ENCODE peak calls at places on chromosomes 13 and 19, in eight cellular contexts. H is AG04450, P is mucosa of descending colon, W is transverse colon, T is BE2C, Z is breast epithelium, R is choroid plexus epithelial cell, E is AG10803. A is an unnamed sample.

GRCh38 chr19:28137772-28138171 is 1075.2 kb downstream of the UQCRFS1 start:
- DNase-seq in H (no peak), P (no peak), W (no peak), T (no peak), Z (no peak), R (no peak), E (no peak), A (no peak)

GRCh38 chr13:41428155-41428554 is 29.2 kb upstream of the RGCC start:
- DNase-seq in H (no peak), P (no peak), W (no peak), T (no peak), Z (no peak), R (no peak), E (no peak), A (peak)

GRCh38 chr13:94860981-94861407 is 148.6 kb upstream of the SOX21 start:
- DNase-seq in H (no peak), P (peak), W (no peak), T (no peak), Z (no peak), R (peak), E (peak), A (peak)

GRCh38 chr13:76425930-76426329 is 460.3 kb downstream of the KCTD12 start:
- DNase-seq in H (peak), P (peak), W (no peak), T (no peak), Z (no peak), R (peak), E (peak), A (peak)

GRCh38 chr13:49454388-49455015 is 10.4 kb downstream of the SETDB2 start:
- DNase-seq in H (peak), P (no peak), W (no peak), T (no peak), Z (no peak), R (peak), E (peak), A (peak)

GRCh38 chr19:34353546-34353945 is 11.4 kb upstream of the GPI start:
- DNase-seq in H (no peak), P (no peak), W (no peak), T (no peak), Z (no peak), R (no peak), E (no peak), A (no peak)

GRCh38 chr13:42113478-42113877 is 65.0 kb downstream of the DGKH start:
- DNase-seq in H (no peak), P (no peak), W (no peak), T (peak), Z (no peak), R (no peak), E (no peak), A (no peak)

GRCh38 chr19:58407658-58408151 is 744 bp upstream of the ZNF584 start:
- DNase-seq in H (no peak), P (no peak), W (no peak), T (no peak), Z (no peak), R (peak), E (no peak), A (no peak)

GRCh38 chr13:53150568-53150967 is 122.0 kb downstream of the OLFM4 start:
- DNase-seq in H (no peak), P (no peak), W (no peak), T (no peak), Z (no peak), R (no peak), E (no peak), A (no peak)

GRCh38 chr13:42369071-42369795 is 97.3 kb downstream of the AKAP11 start:
- DNase-seq in H (no peak), P (no peak), W (no peak), T (no peak), Z (no peak), R (no peak), E (no peak), A (no peak)

GRCh38 chr19:55160128-55160985 is 2.8 kb upstream of the TNNI3 start:
- DNase-seq in H (no peak), P (peak), W (peak), T (peak), Z (peak), R (peak), E (peak), A (peak)

GRCh38 chr13:106378263-106378662 is 157.2 kb downstream of the EFNB2 start:
- DNase-seq in H (no peak), P (no peak), W (no peak), T (no peak), Z (no peak), R (no peak), E (no peak), A (no peak)

GRCh38 chr19:52188822-52189744 is 769 bp upstream of the PPP2R1A start:
- DNase-seq in H (peak), P (peak), W (no peak), T (peak), Z (peak), R (no peak), E (no peak), A (no peak)

GRCh38 chr13:25874907-25875306 is 176.9 kb downstream of the SHISA2 start:
- DNase-seq in H (no peak), P (peak), W (peak), T (no peak), Z (no peak), R (no peak), E (no peak), A (no peak)

GRCh38 chr19:37565370-37565669 is 29.3 kb downstream of the ZNF571 start:
- DNase-seq in H (no peak), P (no peak), W (no peak), T (no peak), Z (no peak), R (no peak), E (no peak), A (no peak)

GRCh38 chr19:29329460-29330134 is 116.6 kb upstream of the UQCRFS1 start:
- DNase-seq in H (no peak), P (no peak), W (no peak), T (no peak), Z (no peak), R (no peak), E (peak), A (no peak)

GRCh38 chr13:35990196-35990595 is 141.0 kb downstream of the DCLK1 start:
- DNase-seq in H (no peak), P (no peak), W (no peak), T (no peak), Z (no peak), R (no peak), E (no peak), A (no peak)

GRCh38 chr13:102945324-102945815 is 99.5 kb downstream of the ERCC5 start:
- DNase-seq in H (no peak), P (no peak), W (no peak), T (no peak), Z (no peak), R (no peak), E (no peak), A (no peak)

GRCh38 chr13:28539625-28540286 is 44.8 kb upstream of the FLT1 start:
- DNase-seq in H (no peak), P (no peak), W (no peak), T (no peak), Z (no peak), R (no peak), E (no peak), A (no peak)

GRCh38 chr19:42066075-42066754 is 3.8 kb downstream of the GRIK5 start:
- DNase-seq in H (no peak), P (no peak), W (no peak), T (peak), Z (no peak), R (peak), E (no peak), A (peak)

GRCh38 chr13:38866649-38867048 is 124.0 kb downstream of the STOML3 start:
- DNase-seq in H (no peak), P (peak), W (no peak), T (no peak), Z (no peak), R (peak), E (no peak), A (no peak)

GRCh38 chr19:21750586-21751128 is 16.7 kb downstream of the ZNF100 start:
- DNase-seq in H (no peak), P (no peak), W (no peak), T (no peak), Z (no peak), R (no peak), E (no peak), A (no peak)

GRCh38 chr19:48918801-48919247 is 14.7 kb upstream of the DHDH start:
- DNase-seq in H (no peak), P (no peak), W (no peak), T (peak), Z (no peak), R (peak), E (no peak), A (peak)

GRCh38 chr19:35663981-35664380 is 2.3 kb upstream of the UPK1A start:
- DNase-seq in H (no peak), P (no peak), W (no peak), T (no peak), Z (no peak), R (no peak), E (no peak), A (no peak)

GRCh38 chr13:55493297-55493696 is 1647.4 kb upstream of the PRR20A start:
- DNase-seq in H (no peak), P (no peak), W (no peak), T (no peak), Z (no peak), R (no peak), E (no peak), A (no peak)

GRCh38 chr13:105569816-105570215 is 965.6 kb downstream of the EFNB2 start:
- DNase-seq in H (no peak), P (no peak), W (no peak), T (peak), Z (no peak), R (no peak), E (no peak), A (no peak)

GRCh38 chr13:34246511-34246910 is 428.6 kb downstream of the RFC3 start:
- DNase-seq in H (no peak), P (no peak), W (no peak), T (no peak), Z (no peak), R (peak), E (peak), A (peak)

GRCh38 chr13:37492061-37492460 is 106.5 kb downstream of the POSTN start:
- DNase-seq in H (no peak), P (no peak), W (no peak), T (no peak), Z (no peak), R (peak), E (peak), A (peak)

GRCh38 chr13:30355405-30355741 is 48.0 kb upstream of the KATNAL1 start:
- DNase-seq in H (no peak), P (no peak), W (no peak), T (peak), Z (no peak), R (no peak), E (no peak), A (no peak)
- TF ChIP-seq CTCF in H (peak), P (no peak), W (peak), T (peak), Z (no peak), R (peak), E (no peak), A (peak)

GRCh38 chr19:53959176-53959757 is 3.5 kb upstream of the CACNG8 start:
- DNase-seq in H (no peak), P (no peak), W (no peak), T (no peak), Z (no peak), R (no peak), E (no peak), A (no peak)
- H3K4me3 ChIP-seq in H (peak), P (no peak), W (no peak), T (no peak), Z (no peak), R (no peak), E (no peak), A (peak)

GRCh38 chr13:29589967-29590366 is 5.5 kb downstream of the SLC7A1 start:
- DNase-seq in H (no peak), P (no peak), W (no peak), T (peak), Z (no peak), R (no peak), E (no peak), A (no peak)
- TF ChIP-seq CTCF in H (peak), P (no peak), W (no peak), T (peak), Z (no peak), R (peak), E (peak), A (no peak)

GRCh38 chr13:47632311-47632710 is 368.8 kb downstream of the SUCLA2 start:
- DNase-seq in H (no peak), P (no peak), W (no peak), T (no peak), Z (no peak), R (no peak), E (no peak), A (no peak)
- H3K4me3 ChIP-seq in H (no peak), P (no peak), W (no peak), T (no peak), Z (no peak), R (no peak), E (no peak), A (no peak)

GRCh38 chr13:110715395-110716234 is 2.1 kb downstream of the ING1 start:
- DNase-seq in H (peak), P (peak), W (peak), T (peak), Z (peak), R (peak), E (peak), A (peak)
- TF ChIP-seq CTCF in H (peak), P (peak), W (no peak), T (peak), Z (peak), R (peak), E (peak), A (no peak)

DNA sequence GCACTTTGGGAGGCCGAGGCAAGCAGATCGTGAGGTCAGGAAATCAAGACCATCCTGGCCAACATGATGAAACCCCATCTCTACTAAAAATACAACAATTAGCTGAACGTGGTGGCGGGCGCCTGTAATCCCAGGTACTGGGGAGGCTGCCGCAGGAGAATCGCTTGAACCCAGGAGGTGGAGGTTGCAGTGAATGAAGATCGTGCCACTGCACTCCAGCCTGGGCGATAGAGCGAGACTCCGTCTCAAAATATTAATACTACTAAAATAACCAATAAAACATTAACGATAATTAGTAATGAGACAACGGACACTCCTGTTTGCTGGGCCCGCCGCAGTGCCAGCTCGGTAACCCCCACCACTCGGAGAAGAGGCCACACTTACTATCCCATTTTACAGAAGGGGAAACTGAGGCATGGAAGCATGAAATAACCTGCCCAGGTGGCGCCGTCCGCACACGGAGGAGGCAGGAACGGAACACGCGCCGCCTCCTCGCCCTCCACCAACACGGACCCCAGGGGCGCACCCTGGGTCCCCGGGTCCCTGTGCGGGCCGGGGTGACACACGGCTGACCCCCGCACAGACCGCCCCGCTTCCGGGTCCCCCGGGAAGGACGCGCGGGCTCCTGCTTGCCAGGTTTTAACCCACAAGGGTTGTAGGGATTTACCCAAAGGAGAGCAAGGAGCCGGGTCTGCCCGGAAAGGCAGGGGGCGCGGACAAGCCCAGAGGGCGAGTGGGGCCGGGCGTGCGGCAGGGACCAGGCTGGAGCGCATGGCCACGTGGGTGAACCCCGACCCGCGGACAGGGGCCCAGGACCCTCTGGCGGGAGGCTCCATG is 1.6 kb downstream of the R3HDM4 start:
- DNase-seq in H (no peak), P (no peak), W (no peak), T (no peak), Z (no peak), R (no peak), E (no peak), A (no peak)
- H3K4me3 ChIP-seq in H (peak), P (no peak), W (peak), T (no peak), Z (peak), R (peak), E (peak), A (peak)

GRCh38 chr19:43438291-43439162 is 23.8 kb downstream of the TEX101 start:
- DNase-seq in H (peak), P (peak), W (peak), T (peak), Z (no peak), R (peak), E (peak), A (peak)
- TF ChIP-seq CTCF in H (no peak), P (no peak), W (no peak), T (no peak), Z (no peak), R (no peak), E (no peak), A (no peak)

A was measured in fibroblast of pulmonary artery.